ENCODE peak calls at places on chromosomes 3 and 15, in four cellular contexts. One of them, this sample, is unnamed.

GRCh38 chr3:172279191-172279640 is 169.0 kb downstream of the GHSR start:
- DNase-seq in A673: no peak
- DNase-seq in fibroblast of lung: peak; percentile 68
- DNase-seq in astrocyte: peak; percentile 64
- DNase-seq in this sample: no peak

GRCh38 chr3:77514766-77515165 is 474.9 kb downstream of the ROBO2 start:
- DNase-seq in A673: no peak
- DNase-seq in fibroblast of lung: no peak
- DNase-seq in astrocyte: no peak
- DNase-seq in this sample: no peak

GRCh38 chr3:143551790-143552189 is 296.5 kb downstream of the SLC9A9 start:
- DNase-seq in A673: no peak
- DNase-seq in fibroblast of lung: no peak
- DNase-seq in astrocyte: no peak
- DNase-seq in this sample: no peak

GRCh38 chr3:32912046-32912445 is 39.4 kb upstream of the CCR4 start:
- DNase-seq in A673: no peak
- DNase-seq in fibroblast of lung: no peak
- DNase-seq in astrocyte: no peak
- DNase-seq in this sample: no peak

GRCh38 chr3:69014022-69014580 is 617 bp upstream of the EOGT start:
- DNase-seq in A673: no peak
- DNase-seq in fibroblast of lung: no peak
- DNase-seq in astrocyte: no peak
- DNase-seq in this sample: no peak

GRCh38 chr3:55285156-55285555 is 201.9 kb downstream of the WNT5A start:
- DNase-seq in A673: no peak
- DNase-seq in fibroblast of lung: no peak
- DNase-seq in astrocyte: no peak
- DNase-seq in this sample: no peak

GRCh38 chr3:105730973-105731372 is 137.8 kb downstream of the CBLB start:
- DNase-seq in A673: no peak
- DNase-seq in fibroblast of lung: peak; percentile 29
- DNase-seq in astrocyte: peak; percentile 20
- DNase-seq in this sample: no peak

GRCh38 chr3:126351086-126351770 is 6.0 kb downstream of the KLF15 start:
- DNase-seq in A673: no peak
- DNase-seq in fibroblast of lung: no peak
- DNase-seq in astrocyte: no peak
- DNase-seq in this sample: no peak

GRCh38 chr3:141561426-141562034 is 74.7 kb downstream of the RASA2 start:
- DNase-seq in A673: peak; percentile 79
- DNase-seq in fibroblast of lung: peak; percentile 54
- DNase-seq in astrocyte: peak; percentile 46
- DNase-seq in this sample: peak; percentile 73

GRCh38 chr3:194330579-194330978 is 20.5 kb downstream of the CPN2 start:
- DNase-seq in A673: no peak
- DNase-seq in fibroblast of lung: peak; percentile 69
- DNase-seq in astrocyte: peak; percentile 64
- DNase-seq in this sample: no peak

GRCh38 chr3:9951962-9952805 is at the start of gene PRRT3:
- DNase-seq in A673: peak; percentile 61
- DNase-seq in fibroblast of lung: peak; percentile 45
- DNase-seq in astrocyte: peak; percentile 18
- DNase-seq in this sample: peak; percentile 43

GRCh38 chr3:160768918-160769317 is 12.9 kb downstream of the PPM1L start:
- DNase-seq in A673: no peak
- DNase-seq in fibroblast of lung: no peak
- DNase-seq in astrocyte: no peak
- DNase-seq in this sample: no peak

GRCh38 chr15:68342351-68342750 is 64.8 kb downstream of the FEM1B start:
- DNase-seq in A673: no peak
- DNase-seq in fibroblast of lung: no peak
- DNase-seq in astrocyte: no peak
- DNase-seq in this sample: no peak

GRCh38 chr3:77837626-77838025 is 797.7 kb downstream of the ROBO2 start:
- DNase-seq in A673: peak; percentile 0
- DNase-seq in fibroblast of lung: no peak
- DNase-seq in astrocyte: no peak
- DNase-seq in this sample: no peak

DNA sequence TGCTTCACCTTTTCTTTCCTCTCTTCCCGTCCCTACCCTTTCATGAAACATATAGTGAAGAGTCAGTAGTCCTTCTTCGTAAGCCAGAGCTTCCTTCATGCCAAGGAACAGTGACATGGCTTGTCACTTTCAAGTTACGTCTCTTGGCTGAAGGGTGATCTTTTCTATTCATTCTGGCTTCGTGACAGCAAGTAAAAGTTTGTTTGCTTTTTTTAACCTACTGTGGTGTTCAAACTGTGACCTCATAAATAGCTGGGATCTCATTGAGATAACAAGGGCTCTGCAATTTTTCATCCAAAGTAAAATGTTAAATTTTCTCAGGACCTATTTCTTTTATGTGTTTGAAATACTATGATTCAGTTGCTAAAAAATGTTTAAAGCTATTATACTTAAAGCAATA is 10.5 kb downstream of the CDIN1 start:
- DNase-seq in A673: no peak
- DNase-seq in fibroblast of lung: peak; percentile 74
- DNase-seq in astrocyte: peak; percentile 67
- DNase-seq in this sample: no peak
- H3K4me1 ChIP-seq in A673: no peaks in the 10 kb centered on the region
- H3K4me1 ChIP-seq in fibroblast of lung: peaks cover 8% of the 10 kb centered on the region
- H3K4me1 ChIP-seq in astrocyte: peaks cover 24% of the 10 kb centered on the region
- H3K4me1 ChIP-seq in this sample: no peaks in the 10 kb centered on the region

GRCh38 chr15:69439623-69440022 is 13.0 kb upstream of the RPLP1 start:
- DNase-seq in A673: no peak
- DNase-seq in fibroblast of lung: no peak
- DNase-seq in astrocyte: no peak
- DNase-seq in this sample: no peak
- H3K36me3 ChIP-seq in A673: peaks cover 100% of the 10 kb centered on the region
- H3K36me3 ChIP-seq in fibroblast of lung: peaks cover 11% of the 10 kb centered on the region
- H3K36me3 ChIP-seq in astrocyte: peaks cover 41% of the 10 kb centered on the region
- H3K36me3 ChIP-seq in this sample: peaks cover 98% of the 10 kb centered on the region

GRCh38 chr3:44418549-44418948 is 58.9 kb downstream of the ZNF445 start:
- DNase-seq in A673: no peak
- DNase-seq in fibroblast of lung: no peak
- DNase-seq in astrocyte: no peak
- DNase-seq in this sample: no peak

GRCh38 chr3:44415421-44415820 is 62.0 kb downstream of the ZNF445 start:
- DNase-seq in A673: no peak
- DNase-seq in fibroblast of lung: no peak
- DNase-seq in astrocyte: no peak
- DNase-seq in this sample: no peak

GRCh38 chr3:44414517-44415090 is 62.9 kb downstream of the ZNF445 start:
- DNase-seq in A673: no peak
- DNase-seq in fibroblast of lung: no peak
- DNase-seq in astrocyte: no peak
- DNase-seq in this sample: no peak

GRCh38 chr3:44419159-44419922 is 58.1 kb downstream of the ZNF445 start:
- DNase-seq in A673: no peak
- DNase-seq in fibroblast of lung: no peak
- DNase-seq in astrocyte: no peak
- DNase-seq in this sample: no peak

DNA sequence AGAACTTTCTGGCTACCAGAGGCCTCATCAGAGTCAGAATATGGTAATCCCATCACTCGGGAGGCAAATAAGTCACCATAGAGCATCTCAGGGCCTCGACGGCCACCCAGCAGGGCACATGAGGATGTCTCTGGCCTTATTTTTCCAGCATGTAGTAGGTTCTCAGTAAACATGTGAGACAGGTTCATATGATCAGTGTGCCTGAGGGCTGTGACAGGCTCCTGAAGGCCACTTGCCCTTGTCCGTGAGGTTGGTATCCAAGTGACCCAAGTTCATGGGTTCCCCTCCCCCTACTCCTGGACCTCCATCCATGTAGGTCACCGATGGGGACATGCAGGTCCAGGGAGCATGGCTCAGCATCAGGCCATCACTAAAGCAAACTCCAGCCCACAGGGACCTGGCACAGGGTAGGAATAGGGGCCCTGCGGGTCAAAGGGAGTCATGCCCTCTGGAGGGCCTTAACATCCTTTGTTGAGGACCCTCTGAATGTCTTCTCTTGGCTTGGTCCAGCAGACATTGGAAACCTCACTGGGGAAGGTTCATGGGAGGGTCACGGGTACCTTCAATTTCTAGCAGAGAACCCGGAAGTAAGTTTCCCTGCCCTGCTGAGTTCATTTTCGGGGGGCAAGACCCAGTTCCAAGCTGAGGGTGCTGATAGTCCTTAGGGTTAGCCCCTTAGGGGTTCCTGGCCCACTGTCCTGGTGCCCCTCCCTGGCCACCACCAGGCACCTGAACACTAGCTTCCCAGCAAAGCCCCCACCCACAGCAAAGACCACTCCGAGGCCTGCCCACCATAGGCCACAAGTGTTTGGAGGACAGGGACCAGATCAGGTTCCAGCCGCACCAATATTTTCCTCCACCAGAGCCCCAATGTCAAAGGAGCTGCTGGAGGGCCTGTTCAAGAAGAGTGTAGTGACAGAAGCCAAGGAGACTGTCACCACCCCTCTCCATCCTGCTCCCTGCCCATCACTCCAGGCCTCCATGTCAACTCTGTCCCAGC is 61.1 kb downstream of the ZNF445 start:
- DNase-seq in A673: no peak
- DNase-seq in fibroblast of lung: no peak
- DNase-seq in astrocyte: no peak
- DNase-seq in this sample: no peak
- H3K27ac ChIP-seq in A673: no peak overlapping the region
- H3K27ac ChIP-seq in fibroblast of lung: no peak overlapping the region
- H3K27ac ChIP-seq in astrocyte: no peak overlapping the region
- H3K27ac ChIP-seq in this sample: no peak overlapping the region

GRCh38 chr3:177881330-177881729 is 654.9 kb upstream of the KCNMB2 start:
- DNase-seq in A673: no peak
- DNase-seq in fibroblast of lung: no peak
- DNase-seq in astrocyte: no peak
- DNase-seq in this sample: no peak

GRCh38 chr3:177883957-177884356 is 652.3 kb upstream of the KCNMB2 start:
- DNase-seq in A673: no peak
- DNase-seq in fibroblast of lung: no peak
- DNase-seq in astrocyte: no peak
- DNase-seq in this sample: no peak

GRCh38 chr3:177882124-177882648 is 654.0 kb upstream of the KCNMB2 start:
- DNase-seq in A673: no peak
- DNase-seq in fibroblast of lung: no peak
- DNase-seq in astrocyte: no peak
- DNase-seq in this sample: no peak

GRCh38 chr3:177875786-177876476 is 660.3 kb upstream of the KCNMB2 start:
- DNase-seq in A673: peak; percentile 28
- DNase-seq in fibroblast of lung: no peak
- DNase-seq in astrocyte: no peak
- DNase-seq in this sample: no peak

GRCh38 chr3:177878192-177878591 is 658.0 kb upstream of the KCNMB2 start:
- DNase-seq in A673: no peak
- DNase-seq in fibroblast of lung: peak; percentile 22
- DNase-seq in astrocyte: peak; percentile 18
- DNase-seq in this sample: no peak
- H3K4me1 ChIP-seq in A673: no peaks in the 10 kb centered on the region
- H3K4me1 ChIP-seq in fibroblast of lung: no peaks in the 10 kb centered on the region
- H3K4me1 ChIP-seq in astrocyte: no peaks in the 10 kb centered on the region
- H3K4me1 ChIP-seq in this sample: no peaks in the 10 kb centered on the region

DNA sequence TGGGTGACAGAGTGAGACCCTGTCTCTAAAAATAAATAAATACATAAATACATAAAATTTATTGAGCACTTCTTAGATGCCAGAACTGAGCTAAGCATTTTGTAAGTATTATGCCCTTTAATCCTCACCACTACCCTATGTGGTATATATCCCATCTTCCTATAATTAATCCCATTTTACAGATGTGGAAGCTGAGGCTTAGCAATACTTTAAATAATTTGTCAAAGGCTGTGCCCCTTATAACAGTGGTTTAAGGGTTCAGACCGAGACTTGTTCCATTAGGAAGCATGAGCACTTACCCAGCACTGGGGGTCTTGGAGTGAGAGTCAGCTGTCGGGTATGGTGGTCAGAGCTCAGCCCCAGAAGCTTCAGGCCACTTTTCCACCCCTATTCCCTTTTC is 7.5 kb upstream of the CHST14 start:
- DNase-seq in A673: no peak
- DNase-seq in fibroblast of lung: no peak
- DNase-seq in astrocyte: no peak
- DNase-seq in this sample: no peak
- H3K36me3 ChIP-seq in A673: peaks cover 35% of the 10 kb centered on the region
- H3K36me3 ChIP-seq in fibroblast of lung: peaks cover 7% of the 10 kb centered on the region
- H3K36me3 ChIP-seq in astrocyte: peaks cover 17% of the 10 kb centered on the region
- H3K36me3 ChIP-seq in this sample: peaks cover 5% of the 10 kb centered on the region

GRCh38 chr3:101310580-101311375 is 9.6 kb downstream of the IMPG2 start:
- DNase-seq in A673: no peak
- DNase-seq in fibroblast of lung: peak; percentile 66
- DNase-seq in astrocyte: peak; percentile 61
- DNase-seq in this sample: no peak
- H3K27ac ChIP-seq in A673: no peak overlapping the region
- H3K27ac ChIP-seq in fibroblast of lung: no peak overlapping the region
- H3K27ac ChIP-seq in astrocyte: no peak overlapping the region
- H3K27ac ChIP-seq in this sample: no peak overlapping the region

GRCh38 chr15:82937659-82938058 is 14.9 kb downstream of the HOMER2 start:
- DNase-seq in A673: no peak
- DNase-seq in fibroblast of lung: no peak
- DNase-seq in astrocyte: no peak
- DNase-seq in this sample: no peak
- H3K4me1 ChIP-seq in A673: no peaks in the 10 kb centered on the region
- H3K4me1 ChIP-seq in fibroblast of lung: no peaks in the 10 kb centered on the region
- H3K4me1 ChIP-seq in astrocyte: peaks cover 4% of the 10 kb centered on the region
- H3K4me1 ChIP-seq in this sample: no peaks in the 10 kb centered on the region

GRCh38 chr15:91374336-91374735 is 274.3 kb downstream of the SV2B start:
- DNase-seq in A673: no peak
- DNase-seq in fibroblast of lung: no peak
- DNase-seq in astrocyte: no peak
- DNase-seq in this sample: no peak

GRCh38 chr15:91380114-91380513 is 280.1 kb downstream of the SV2B start:
- DNase-seq in A673: no peak
- DNase-seq in fibroblast of lung: no peak
- DNase-seq in astrocyte: no peak
- DNase-seq in this sample: no peak

GRCh38 chr15:91376016-91376415 is 276.0 kb downstream of the SV2B start:
- DNase-seq in A673: no peak
- DNase-seq in fibroblast of lung: peak; percentile 49
- DNase-seq in astrocyte: peak; percentile 30
- DNase-seq in this sample: no peak
- H3K36me3 ChIP-seq in A673: no peaks in the 10 kb centered on the region
- H3K36me3 ChIP-seq in fibroblast of lung: no peaks in the 10 kb centered on the region
- H3K36me3 ChIP-seq in astrocyte: no peaks in the 10 kb centered on the region
- H3K36me3 ChIP-seq in this sample: no peaks in the 10 kb centered on the region

DNA sequence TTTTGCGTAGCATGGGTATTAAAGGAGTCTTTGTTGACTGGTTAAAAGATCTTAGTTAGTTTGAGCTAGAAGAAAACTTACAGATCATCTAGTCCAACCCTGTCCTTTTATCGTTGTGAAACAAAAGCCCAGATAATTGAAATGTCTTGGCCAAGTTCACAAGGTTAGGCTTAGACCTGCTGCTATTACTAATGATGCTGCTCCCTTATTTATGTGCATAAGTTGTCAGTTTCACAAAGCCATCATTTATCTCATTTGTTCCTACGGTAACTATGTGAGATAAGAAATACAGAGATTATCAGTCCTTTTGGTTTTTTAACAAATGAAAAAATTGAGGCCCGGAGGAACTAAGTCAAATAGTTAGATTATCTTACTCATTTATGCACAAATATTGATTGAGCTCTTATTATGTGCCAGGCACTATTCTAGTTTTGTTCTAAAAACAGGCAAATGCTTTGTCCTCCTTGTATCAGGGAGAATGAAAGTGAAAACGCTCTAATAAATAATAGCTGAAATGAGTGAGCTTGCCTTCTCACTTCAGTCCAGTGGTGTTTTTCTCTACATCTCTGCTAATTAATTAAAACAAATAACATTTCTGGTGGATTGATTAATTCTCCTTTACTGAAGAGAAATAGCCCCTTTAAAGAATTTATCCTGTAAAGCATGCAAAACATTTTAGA is 49.1 kb upstream of the TPRG1 start:
- DNase-seq in A673: no peak
- DNase-seq in fibroblast of lung: no peak
- DNase-seq in astrocyte: no peak
- DNase-seq in this sample: no peak
- H3K27ac ChIP-seq in A673: no peak overlapping the region
- H3K27ac ChIP-seq in fibroblast of lung: no peak overlapping the region
- H3K27ac ChIP-seq in astrocyte: no peak overlapping the region
- H3K27ac ChIP-seq in this sample: no peak overlapping the region